ENCODE peak calls at places on chromosomes 13 and 19, in ten cellular contexts. One of them, this sample, is unnamed.

GRCh38 chr13:41284512-41285288 is 21.3 kb upstream of the MTRF1 start:
- DNase-seq in WTC11: no peak
- DNase-seq in heart left ventricle: no peak
- DNase-seq in GM23338: no peak
- DNase-seq in coronary artery: no peak
- DNase-seq in colonic mucosa: no peak
- DNase-seq in tibial nerve: no peak
- DNase-seq in A549: peak; percentile 60
- DNase-seq in cardiac muscle cell: peak; percentile 66
- DNase-seq in BJ: peak; percentile 92
- DNase-seq in this sample: no peak

GRCh38 chr13:79802389-79803140 is 321.6 kb downstream of the NDFIP2 start:
- DNase-seq in WTC11: no peak
- DNase-seq in heart left ventricle: no peak
- DNase-seq in GM23338: no peak
- DNase-seq in coronary artery: no peak
- DNase-seq in colonic mucosa: no peak
- DNase-seq in tibial nerve: no peak
- DNase-seq in A549: no peak
- DNase-seq in cardiac muscle cell: no peak
- DNase-seq in BJ: no peak
- DNase-seq in this sample: no peak

GRCh38 chr13:98972627-98973026 is 5.2 kb downstream of the DOCK9 start:
- DNase-seq in WTC11: no peak
- DNase-seq in heart left ventricle: no peak
- DNase-seq in GM23338: no peak
- DNase-seq in coronary artery: no peak
- DNase-seq in colonic mucosa: no peak
- DNase-seq in tibial nerve: no peak
- DNase-seq in A549: no peak
- DNase-seq in cardiac muscle cell: peak; percentile 54
- DNase-seq in BJ: no peak
- DNase-seq in this sample: no peak

GRCh38 chr13:24842533-24843278 is 78.7 kb downstream of the RNF17 start:
- DNase-seq in WTC11: no peak
- DNase-seq in heart left ventricle: no peak
- DNase-seq in GM23338: no peak
- DNase-seq in coronary artery: no peak
- DNase-seq in colonic mucosa: no peak
- DNase-seq in tibial nerve: no peak
- DNase-seq in A549: no peak
- DNase-seq in cardiac muscle cell: no peak
- DNase-seq in BJ: no peak
- DNase-seq in this sample: no peak

GRCh38 chr13:114064516-114065140 is 67.8 kb downstream of the RASA3 start:
- DNase-seq in WTC11: no peak
- DNase-seq in heart left ventricle: no peak
- DNase-seq in GM23338: no peak
- DNase-seq in coronary artery: no peak
- DNase-seq in colonic mucosa: no peak
- DNase-seq in tibial nerve: no peak
- DNase-seq in A549: no peak
- DNase-seq in cardiac muscle cell: peak; percentile 60
- DNase-seq in BJ: no peak
- DNase-seq in this sample: no peak

GRCh38 chr13:25037057-25037813 is 58.7 kb upstream of the PABPC3 start:
- DNase-seq in WTC11: peak; percentile 55
- DNase-seq in heart left ventricle: peak; percentile 28
- DNase-seq in GM23338: peak; percentile 90
- DNase-seq in coronary artery: no peak
- DNase-seq in colonic mucosa: peak; percentile 40
- DNase-seq in tibial nerve: no peak
- DNase-seq in A549: no peak
- DNase-seq in cardiac muscle cell: peak; percentile 78
- DNase-seq in BJ: no peak
- DNase-seq in this sample: peak; percentile 58

GRCh38 chr19:17103177-17103576 is 27.6 kb downstream of the MYO9B start:
- DNase-seq in WTC11: peak; percentile 70
- DNase-seq in heart left ventricle: no peak
- DNase-seq in GM23338: peak; percentile 90
- DNase-seq in coronary artery: no peak
- DNase-seq in colonic mucosa: no peak
- DNase-seq in tibial nerve: no peak
- DNase-seq in A549: peak; percentile 35
- DNase-seq in cardiac muscle cell: peak; percentile 59
- DNase-seq in BJ: no peak
- DNase-seq in this sample: peak; percentile 60

GRCh38 chr13:51175001-51175400 is 47.2 kb upstream of the FAM124A start:
- DNase-seq in WTC11: no peak
- DNase-seq in heart left ventricle: no peak
- DNase-seq in GM23338: no peak
- DNase-seq in coronary artery: no peak
- DNase-seq in colonic mucosa: no peak
- DNase-seq in tibial nerve: no peak
- DNase-seq in A549: no peak
- DNase-seq in cardiac muscle cell: no peak
- DNase-seq in BJ: no peak
- DNase-seq in this sample: no peak

GRCh38 chr13:52738719-52739467 is 727 bp downstream of the CNMD start:
- DNase-seq in WTC11: peak; percentile 68
- DNase-seq in heart left ventricle: peak; percentile 18
- DNase-seq in GM23338: peak; percentile 75
- DNase-seq in coronary artery: no peak
- DNase-seq in colonic mucosa: no peak
- DNase-seq in tibial nerve: no peak
- DNase-seq in A549: no peak
- DNase-seq in cardiac muscle cell: peak; percentile 3
- DNase-seq in BJ: no peak
- DNase-seq in this sample: peak; percentile 66

GRCh38 chr13:62879071-62879470 is 1463.4 kb upstream of the PCDH20 start:
- DNase-seq in WTC11: no peak
- DNase-seq in heart left ventricle: no peak
- DNase-seq in GM23338: no peak
- DNase-seq in coronary artery: no peak
- DNase-seq in colonic mucosa: no peak
- DNase-seq in tibial nerve: no peak
- DNase-seq in A549: no peak
- DNase-seq in cardiac muscle cell: peak; percentile 21
- DNase-seq in BJ: peak; percentile 49
- DNase-seq in this sample: no peak

DNA sequence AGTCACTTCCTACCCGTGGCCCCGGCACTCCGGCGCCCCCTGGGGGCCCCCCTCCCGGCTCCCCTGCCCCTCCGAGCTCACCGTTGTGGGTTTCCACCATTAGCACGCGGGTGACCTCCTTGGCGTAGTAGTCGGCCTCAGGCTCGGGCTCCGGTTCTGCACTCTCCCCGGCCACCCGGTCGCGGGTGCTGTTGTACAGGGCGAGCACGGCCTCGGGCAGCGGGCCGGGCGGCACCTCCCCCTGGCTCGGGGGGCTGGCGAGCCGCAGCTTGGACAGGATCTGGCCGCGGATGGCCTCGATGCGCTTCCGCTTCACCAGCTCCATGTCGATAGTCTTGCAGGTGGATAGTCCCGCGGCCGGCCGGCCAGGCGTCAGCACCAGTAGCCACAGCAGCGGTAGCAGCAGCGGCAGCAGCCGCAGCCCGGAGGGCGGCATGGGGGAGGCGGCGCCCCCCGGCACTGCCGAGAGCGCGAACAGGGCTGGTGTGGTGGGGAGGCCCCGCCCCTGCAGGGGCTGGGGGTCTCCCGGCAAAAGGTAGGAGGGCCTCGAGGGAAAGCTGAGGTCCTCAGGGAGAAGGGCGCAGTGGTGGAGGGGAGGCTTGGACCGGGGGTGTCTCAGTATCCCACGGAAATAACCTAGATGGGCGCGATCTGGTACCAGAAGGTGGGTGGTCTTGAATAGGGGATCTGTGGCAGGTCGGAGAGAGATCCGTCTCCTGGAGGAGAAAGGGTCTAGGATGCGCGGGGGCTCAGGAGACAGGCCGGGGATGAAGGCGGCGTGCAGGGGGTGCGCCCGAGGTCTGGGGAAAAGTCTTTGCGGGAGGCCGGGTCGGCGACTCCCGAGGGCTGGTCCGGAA is 885 bp downstream of the TGFB1 start:
- DNase-seq in WTC11: peak; percentile 75
- DNase-seq in heart left ventricle: peak; percentile 72
- DNase-seq in GM23338: peak; percentile 78
- DNase-seq in coronary artery: peak; percentile 83
- DNase-seq in colonic mucosa: peak; percentile 73
- DNase-seq in tibial nerve: peak; percentile 44
- DNase-seq in A549: peak; percentile 99
- DNase-seq in cardiac muscle cell: peak; percentile 54
- DNase-seq in BJ: no peak
- DNase-seq in this sample: peak; percentile 66
- TF ChIP-seq CTCF in WTC11: no peak
- TF ChIP-seq CTCF in heart left ventricle: peak; percentile 58
- TF ChIP-seq CTCF in GM23338: peak; percentile 53
- TF ChIP-seq CTCF in coronary artery: peak; percentile 16
- TF ChIP-seq CTCF in colonic mucosa: peak; percentile 31
- TF ChIP-seq CTCF in tibial nerve: peak; percentile 52
- TF ChIP-seq CTCF in A549: peak; percentile 93
- TF ChIP-seq CTCF in cardiac muscle cell: peak; percentile 58
- TF ChIP-seq CTCF in BJ: peak; percentile 81
- TF ChIP-seq CTCF in this sample: peak; percentile 10

GRCh38 chr19:44757735-44758505 is 9.4 kb downstream of the BCL3 start:
- DNase-seq in WTC11: peak; percentile 76
- DNase-seq in heart left ventricle: peak; percentile 85
- DNase-seq in GM23338: peak; percentile 82
- DNase-seq in coronary artery: peak; percentile 88
- DNase-seq in colonic mucosa: no peak
- DNase-seq in tibial nerve: peak; percentile 69
- DNase-seq in A549: no peak
- DNase-seq in cardiac muscle cell: peak; percentile 77
- DNase-seq in BJ: no peak
- DNase-seq in this sample: peak; percentile 84
- TF ChIP-seq CTCF in WTC11: no peak
- TF ChIP-seq CTCF in heart left ventricle: peak; percentile 56
- TF ChIP-seq CTCF in GM23338: no peak
- TF ChIP-seq CTCF in coronary artery: no peak
- TF ChIP-seq CTCF in colonic mucosa: no peak
- TF ChIP-seq CTCF in tibial nerve: peak; percentile 11
- TF ChIP-seq CTCF in A549: no peak
- TF ChIP-seq CTCF in cardiac muscle cell: peak; percentile 7
- TF ChIP-seq CTCF in BJ: peak; percentile 10
- TF ChIP-seq CTCF in this sample: no peak

DNA sequence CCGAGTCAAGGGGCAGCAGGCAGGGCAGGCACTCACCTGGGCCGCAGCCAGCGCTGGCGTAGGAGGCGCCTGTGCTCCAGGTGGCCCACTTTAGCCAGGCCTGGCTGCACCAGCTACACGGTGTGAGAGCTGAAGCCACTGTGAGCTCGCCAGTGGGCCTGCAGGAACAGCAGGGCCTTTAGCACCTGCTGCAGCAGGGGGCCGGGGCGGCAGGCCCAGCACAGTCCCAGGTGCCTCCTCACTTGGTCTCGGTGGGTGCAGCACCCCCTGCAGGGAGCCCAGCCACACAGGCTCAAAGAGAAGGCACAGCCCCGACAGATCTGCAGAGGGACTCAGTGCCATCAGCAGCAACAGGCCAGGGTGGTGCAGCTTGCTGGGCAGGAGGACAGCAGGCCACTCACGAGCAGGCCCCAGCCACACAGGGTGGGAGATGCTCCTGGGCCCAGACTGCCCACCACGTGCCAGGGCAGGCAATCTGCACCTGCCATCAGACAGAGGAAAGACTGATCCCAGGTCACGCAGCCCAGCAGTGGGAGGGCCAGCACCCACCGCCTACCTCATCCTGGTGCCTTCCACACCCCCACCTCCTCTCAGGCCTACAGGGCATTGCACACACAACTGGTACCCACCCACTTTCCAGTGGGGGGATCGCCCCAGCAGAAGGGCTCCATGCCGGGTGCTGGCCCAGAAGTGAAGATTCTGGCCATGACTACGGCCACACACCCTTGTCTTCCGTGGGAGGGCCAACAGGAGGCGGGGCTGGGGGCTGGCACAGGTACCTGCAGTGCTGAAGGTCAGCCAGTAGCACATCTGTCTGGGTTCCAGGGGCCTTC is 15.8 kb downstream of the ARHGAP33 start:
- DNase-seq in WTC11: no peak
- DNase-seq in heart left ventricle: no peak
- DNase-seq in GM23338: peak; percentile 41
- DNase-seq in coronary artery: no peak
- DNase-seq in colonic mucosa: no peak
- DNase-seq in tibial nerve: no peak
- DNase-seq in A549: no peak
- DNase-seq in cardiac muscle cell: no peak
- DNase-seq in BJ: no peak
- DNase-seq in this sample: no peak
- TF ChIP-seq CTCF in WTC11: no peak
- TF ChIP-seq CTCF in heart left ventricle: no peak
- TF ChIP-seq CTCF in GM23338: peak; percentile 17
- TF ChIP-seq CTCF in coronary artery: no peak
- TF ChIP-seq CTCF in colonic mucosa: no peak
- TF ChIP-seq CTCF in tibial nerve: no peak
- TF ChIP-seq CTCF in A549: peak; percentile 24
- TF ChIP-seq CTCF in cardiac muscle cell: no peak
- TF ChIP-seq CTCF in BJ: peak; percentile 14
- TF ChIP-seq CTCF in this sample: no peak

GRCh38 chr13:19643652-19644051 is 10.2 kb downstream of the MPHOSPH8 start:
- DNase-seq in WTC11: no peak
- DNase-seq in heart left ventricle: no peak
- DNase-seq in GM23338: no peak
- DNase-seq in coronary artery: no peak
- DNase-seq in colonic mucosa: no peak
- DNase-seq in tibial nerve: no peak
- DNase-seq in A549: no peak
- DNase-seq in cardiac muscle cell: no peak
- DNase-seq in BJ: no peak
- DNase-seq in this sample: no peak

GRCh38 chr13:19650742-19651141 is 17.3 kb downstream of the MPHOSPH8 start:
- DNase-seq in WTC11: no peak
- DNase-seq in heart left ventricle: no peak
- DNase-seq in GM23338: no peak
- DNase-seq in coronary artery: no peak
- DNase-seq in colonic mucosa: no peak
- DNase-seq in tibial nerve: no peak
- DNase-seq in A549: no peak
- DNase-seq in cardiac muscle cell: no peak
- DNase-seq in BJ: no peak
- DNase-seq in this sample: no peak

GRCh38 chr13:19644947-19645439 is 11.5 kb downstream of the MPHOSPH8 start:
- DNase-seq in WTC11: no peak
- DNase-seq in heart left ventricle: no peak
- DNase-seq in GM23338: no peak
- DNase-seq in coronary artery: no peak
- DNase-seq in colonic mucosa: no peak
- DNase-seq in tibial nerve: no peak
- DNase-seq in A549: no peak
- DNase-seq in cardiac muscle cell: no peak
- DNase-seq in BJ: no peak
- DNase-seq in this sample: peak; percentile 43

DNA sequence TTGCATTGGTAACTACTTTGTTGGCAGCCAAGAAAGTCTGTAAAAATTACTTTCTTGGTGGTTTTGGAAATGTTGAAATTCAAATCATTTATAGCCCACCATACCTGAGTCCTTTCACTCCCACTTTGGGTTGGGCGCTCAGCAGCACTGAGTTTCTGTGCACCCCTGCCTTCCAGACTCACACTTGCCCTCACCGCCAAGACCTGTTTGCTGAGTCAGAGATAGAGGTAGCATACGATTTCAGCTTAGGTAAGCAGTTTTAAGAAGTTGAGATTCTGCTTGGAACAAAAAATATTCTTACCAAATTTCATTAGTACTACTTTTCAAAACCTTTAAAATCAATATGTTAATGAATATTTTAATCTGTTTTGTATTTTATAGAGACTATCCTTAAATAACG is 12.6 kb downstream of the MPHOSPH8 start:
- DNase-seq in WTC11: no peak
- DNase-seq in heart left ventricle: no peak
- DNase-seq in GM23338: no peak
- DNase-seq in coronary artery: no peak
- DNase-seq in colonic mucosa: no peak
- DNase-seq in tibial nerve: no peak
- DNase-seq in A549: no peak
- DNase-seq in cardiac muscle cell: no peak
- DNase-seq in BJ: no peak
- DNase-seq in this sample: no peak
- TF ChIP-seq CTCF in WTC11: no peak
- TF ChIP-seq CTCF in heart left ventricle: no peak
- TF ChIP-seq CTCF in GM23338: no peak
- TF ChIP-seq CTCF in coronary artery: no peak
- TF ChIP-seq CTCF in colonic mucosa: no peak
- TF ChIP-seq CTCF in tibial nerve: no peak
- TF ChIP-seq CTCF in A549: no peak
- TF ChIP-seq CTCF in cardiac muscle cell: no peak
- TF ChIP-seq CTCF in BJ: no peak
- TF ChIP-seq CTCF in this sample: no peak

This sample was measured in glutamatergic neuron.